ENCODE peak calls at places on chromosomes 6 and 20, in five cellular contexts. W is fibroblast of mammary gland, I is HCT116, E is astrocyte, D is prostate gland. G is an unnamed sample.

GRCh38 chr6:31871068-31871659 is 7.6 kb downstream of the SLC44A4 start:
- DNase-seq in I (no peak), D (no peak), W (peak), E (peak), G (no peak)

GRCh38 chr20:18507218-18508191 is at the start of gene SEC23B:
- DNase-seq in D (peak), E (peak), I (peak), W (peak), G (peak)

GRCh38 chr20:1700990-1701389 is 43.4 kb upstream of the SIRPG start:
- DNase-seq in E (no peak), W (no peak), I (no peak), D (no peak), G (no peak)

GRCh38 chr6:170405311-170405975 is 98.9 kb downstream of the FAM120B start:
- DNase-seq in E (peak), D (no peak), I (no peak), W (peak), G (no peak)

GRCh38 chr6:1312444-1313363 is 806 bp downstream of the FOXQ1 start:
- DNase-seq in I (no peak), E (no peak), W (no peak), D (peak), G (peak)

GRCh38 chr6:161127071-161127740 is 135.6 kb downstream of the MAP3K4 start:
- DNase-seq in D (no peak), W (no peak), I (no peak), E (no peak), G (no peak)

GRCh38 chr6:72216222-72217106 is 330.1 kb downstream of the RIMS1 start:
- DNase-seq in W (no peak), I (no peak), E (no peak), D (peak), G (no peak)

GRCh38 chr6:36813526-36813925 is 25.7 kb downstream of the CPNE5 start:
- DNase-seq in E (no peak), D (no peak), W (no peak), I (no peak), G (no peak)

GRCh38 chr20:61569836-61570235 is 317.8 kb downstream of the CDH4 start:
- DNase-seq in D (no peak), W (no peak), I (no peak), E (no peak), G (no peak)

GRCh38 chr6:166019214-166019613 is 148.4 kb downstream of the TBXT start:
- DNase-seq in W (no peak), D (no peak), I (no peak), E (no peak), G (no peak)

GRCh38 chr6:169490409-169490708 is 211.5 kb downstream of the WDR27 start:
- DNase-seq in D (no peak), E (peak), I (no peak), W (no peak), G (no peak)

GRCh38 chr20:760751-761417 is 7.4 kb downstream of the SLC52A3 start:
- DNase-seq in E (no peak), I (peak), D (no peak), W (peak), G (no peak)

GRCh38 chr20:63553933-63554290 is at the start of gene FNDC11:
- DNase-seq in I (no peak), W (no peak), E (no peak), D (no peak), G (peak)

GRCh38 chr20:2132461-2132901 is 30.9 kb downstream of the STK35 start:
- DNase-seq in D (peak), I (peak), E (peak), W (peak), G (peak)

GRCh38 chr6:166826264-166826663 is 130.1 kb downstream of the RNASET2 start:
- DNase-seq in D (no peak), E (no peak), W (no peak), I (no peak), G (no peak)

GRCh38 chr20:44805991-44806729 is 4.2 kb downstream of the RIMS4 start:
- DNase-seq in W (peak), I (no peak), D (no peak), E (peak), G (no peak)

GRCh38 chr6:1724124-1724523 is 114.4 kb downstream of the FOXC1 start:
- DNase-seq in W (no peak), D (no peak), E (no peak), I (no peak), G (peak)

DNA sequence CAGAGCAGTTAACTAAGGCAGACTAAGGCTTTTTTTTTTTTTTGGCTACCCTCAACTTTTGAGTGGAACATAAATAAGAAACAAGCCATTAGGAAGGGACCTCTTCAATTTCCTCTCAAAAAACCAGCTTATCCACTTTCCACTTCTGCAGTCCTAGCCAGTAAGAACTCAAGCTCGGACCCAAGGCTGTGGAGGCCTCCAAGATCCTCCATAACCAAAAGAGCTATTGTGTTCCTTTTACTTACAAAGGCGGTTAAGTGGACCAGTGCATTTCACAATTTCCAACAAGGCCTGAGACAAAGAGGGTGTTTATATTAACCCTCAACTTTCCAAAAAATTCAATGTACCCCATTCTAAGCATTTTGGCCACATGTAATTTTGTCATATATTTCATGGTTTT is 5.2 kb downstream of the KCNK5 start:
- DNase-seq in D (no peak), W (no peak), E (no peak), I (no peak), G (no peak)
- H3K4me3 ChIP-seq in D (no peak), W (no peak), E (no peak), I (no peak), G (no peak)

GRCh38 chr6:54619102-54619501 is 227.5 kb upstream of the FAM83B start:
- DNase-seq in I (no peak), D (no peak), W (no peak), E (no peak), G (no peak)

GRCh38 chr6:54624216-54624615 is 222.4 kb upstream of the FAM83B start:
- DNase-seq in I (no peak), W (no peak), D (no peak), E (peak), G (no peak)

GRCh38 chr6:54624779-54625178 is 221.8 kb upstream of the FAM83B start:
- DNase-seq in E (peak), W (peak), D (no peak), I (no peak), G (no peak)

GRCh38 chr6:54618597-54618996 is 228.0 kb upstream of the FAM83B start:
- DNase-seq in D (no peak), W (no peak), E (no peak), I (no peak), G (no peak)

GRCh38 chr6:54621285-54621684 is 225.3 kb upstream of the FAM83B start:
- DNase-seq in D (no peak), W (no peak), E (no peak), I (peak), G (peak)
- TF ChIP-seq CTCF in D (peak), W (no peak), E (no peak), I (peak), G (peak)

DNA sequence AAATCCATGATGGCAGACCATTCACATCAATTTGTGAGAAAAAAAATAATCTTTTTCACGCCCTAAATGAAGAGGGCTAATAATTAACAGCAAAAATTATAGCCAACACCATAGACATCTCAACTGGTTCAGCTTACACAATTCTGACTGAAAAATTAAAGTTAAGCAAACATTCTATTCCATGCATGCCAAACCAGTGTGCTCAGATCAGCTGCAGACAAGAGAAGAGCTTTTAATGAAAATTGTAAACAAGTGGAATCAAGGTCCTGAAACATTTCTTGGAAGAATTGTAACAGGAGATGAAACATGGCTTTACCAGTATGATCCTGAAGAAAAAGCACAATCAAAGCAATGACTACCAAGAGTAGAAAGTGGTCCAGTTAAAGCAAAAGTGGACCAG is 710.4 kb downstream of the EPHA7 start:
- DNase-seq in D (no peak), I (no peak), W (no peak), E (no peak), G (no peak)
- H3K4me3 ChIP-seq in D (no peak), I (no peak), W (no peak), E (no peak), G (no peak)

GRCh38 chr6:135306166-135306565 is 125.1 kb downstream of the MYB start:
- DNase-seq in E (no peak), W (no peak), I (no peak), D (no peak), G (no peak)

GRCh38 chr6:135306740-135307420 is 125.8 kb downstream of the MYB start:
- DNase-seq in W (peak), E (no peak), D (no peak), I (no peak), G (no peak)

GRCh38 chr6:135301304-135301703 is 120.2 kb downstream of the MYB start:
- DNase-seq in I (no peak), W (no peak), E (no peak), D (no peak), G (no peak)

GRCh38 chr6:135305684-135306083 is 124.6 kb downstream of the MYB start:
- DNase-seq in D (no peak), E (no peak), I (no peak), W (no peak), G (no peak)

DNA sequence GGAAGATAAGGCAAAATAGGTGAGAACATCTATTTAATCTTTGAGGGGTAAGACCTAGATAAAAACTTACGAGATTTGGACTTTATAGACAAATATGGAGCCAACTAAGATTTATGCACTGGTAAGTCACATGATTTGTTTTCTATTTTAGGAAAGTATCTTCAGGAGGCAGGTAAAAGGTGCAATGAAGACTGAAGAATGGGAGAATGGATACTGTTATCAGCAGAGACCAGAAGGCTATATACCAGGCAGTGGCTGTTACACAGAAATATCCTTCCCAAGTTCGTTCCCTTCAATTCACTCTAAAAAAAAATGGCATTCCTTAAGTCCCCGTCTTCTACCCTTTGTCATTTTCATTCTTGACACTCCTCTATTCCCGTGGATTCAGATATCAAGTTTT is 123.8 kb downstream of the MYB start:
- DNase-seq in E (no peak), D (no peak), I (no peak), W (no peak), G (no peak)
- TF ChIP-seq CTCF in E (no peak), D (no peak), I (no peak), W (no peak), G (no peak)

GRCh38 chr6:85450578-85450884 is 648 bp downstream of the NT5E start:
- DNase-seq in E (no peak), D (no peak), W (no peak), I (no peak), G (no peak)

GRCh38 chr6:85452441-85452881 is 2.6 kb downstream of the NT5E start:
- DNase-seq in W (peak), E (peak), I (no peak), D (no peak), G (no peak)

GRCh38 chr6:85451586-85452306 is 1.9 kb downstream of the NT5E start:
- DNase-seq in D (no peak), W (no peak), E (no peak), I (no peak), G (no peak)

GRCh38 chr6:85449818-85450577 is at the start of gene NT5E:
- DNase-seq in I (no peak), W (peak), D (peak), E (peak), G (peak)

DNA sequence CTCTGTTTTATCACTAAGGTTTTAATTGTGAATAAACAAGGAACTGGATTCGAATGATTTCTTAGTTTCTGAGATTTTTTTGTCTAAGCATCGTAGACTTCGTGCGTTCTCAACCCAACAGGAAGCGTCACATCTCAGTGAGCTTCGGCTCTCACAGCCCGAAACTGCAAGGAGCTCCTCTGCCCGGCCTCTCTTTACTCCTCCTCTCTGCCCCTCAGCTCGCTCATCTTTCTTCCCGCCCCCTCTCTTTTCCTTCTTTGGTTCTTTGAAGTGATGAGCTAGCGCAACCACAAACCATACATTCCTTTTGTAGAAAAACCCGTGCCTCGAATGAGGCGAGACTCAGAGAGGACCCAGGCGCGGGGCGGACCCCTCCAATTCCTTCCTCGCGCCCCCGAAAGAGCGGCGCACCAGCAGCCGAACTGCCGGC is 480 bp upstream of the NT5E start:
- DNase-seq in I (no peak), E (peak), D (no peak), W (peak), G (no peak)
- H3K4me3 ChIP-seq in I (peak), E (peak), D (peak), W (peak), G (peak)

G was measured in PC-9.